ENCODE peak calls at places on chromosomes 6 and 20, in eight cellular contexts. One of them, this sample, is unnamed.

GRCh38 chr6:10420546-10421507 is 6.0 kb upstream of the TFAP2A start:
- DNase-seq in activated naive CD4-positive, alpha-beta T cell treated with anti-CD3 and anti-CD28 coated beads, Interleukin-2, amount 10 ng/mL, durations not matched to agents 7 days and 5 days: no peak
- DNase-seq in mesendoderm: peak
- DNase-seq in anterior cingulate cortex: no peak
- DNase-seq in effector memory CD4-positive, alpha-beta T cell: no peak
- DNase-seq in kidney epithelial cell: no peak
- DNase-seq in mucosa of gallbladder: no peak
- DNase-seq in activated CD4-positive, alpha-beta T cell treated with anti-CD3 and anti-CD28 coated beads, Interleukin-2, amount 50 U/mL, for 48 hours: no peak
- DNase-seq in this sample: no peak

GRCh38 chr6:31901953-31902643 is at the start of gene ZBTB12:
- DNase-seq in activated naive CD4-positive, alpha-beta T cell treated with anti-CD3 and anti-CD28 coated beads, Interleukin-2, amount 10 ng/mL, durations not matched to agents 7 days and 5 days: peak
- DNase-seq in mesendoderm: peak
- DNase-seq in anterior cingulate cortex: peak
- DNase-seq in effector memory CD4-positive, alpha-beta T cell: peak
- DNase-seq in kidney epithelial cell: peak
- DNase-seq in mucosa of gallbladder: peak
- DNase-seq in activated CD4-positive, alpha-beta T cell treated with anti-CD3 and anti-CD28 coated beads, Interleukin-2, amount 50 U/mL, for 48 hours: peak
- DNase-seq in this sample: peak

GRCh38 chr20:54098044-54098443 is 27.6 kb upstream of the BCAS1 start:
- DNase-seq in activated naive CD4-positive, alpha-beta T cell treated with anti-CD3 and anti-CD28 coated beads, Interleukin-2, amount 10 ng/mL, durations not matched to agents 7 days and 5 days: no peak
- DNase-seq in mesendoderm: no peak
- DNase-seq in anterior cingulate cortex: no peak
- DNase-seq in effector memory CD4-positive, alpha-beta T cell: no peak
- DNase-seq in kidney epithelial cell: no peak
- DNase-seq in mucosa of gallbladder: no peak
- DNase-seq in activated CD4-positive, alpha-beta T cell treated with anti-CD3 and anti-CD28 coated beads, Interleukin-2, amount 50 U/mL, for 48 hours: no peak
- DNase-seq in this sample: no peak

GRCh38 chr6:111843347-111844147 is 29.7 kb downstream of the FYN start:
- DNase-seq in activated naive CD4-positive, alpha-beta T cell treated with anti-CD3 and anti-CD28 coated beads, Interleukin-2, amount 10 ng/mL, durations not matched to agents 7 days and 5 days: peak
- DNase-seq in mesendoderm: no peak
- DNase-seq in anterior cingulate cortex: no peak
- DNase-seq in effector memory CD4-positive, alpha-beta T cell: peak
- DNase-seq in kidney epithelial cell: no peak
- DNase-seq in mucosa of gallbladder: no peak
- DNase-seq in activated CD4-positive, alpha-beta T cell treated with anti-CD3 and anti-CD28 coated beads, Interleukin-2, amount 50 U/mL, for 48 hours: peak
- DNase-seq in this sample: no peak

GRCh38 chr6:111793711-111794111 is 79.5 kb downstream of the FYN start:
- DNase-seq in activated naive CD4-positive, alpha-beta T cell treated with anti-CD3 and anti-CD28 coated beads, Interleukin-2, amount 10 ng/mL, durations not matched to agents 7 days and 5 days: peak
- DNase-seq in mesendoderm: no peak
- DNase-seq in anterior cingulate cortex: no peak
- DNase-seq in effector memory CD4-positive, alpha-beta T cell: peak
- DNase-seq in kidney epithelial cell: no peak
- DNase-seq in mucosa of gallbladder: no peak
- DNase-seq in activated CD4-positive, alpha-beta T cell treated with anti-CD3 and anti-CD28 coated beads, Interleukin-2, amount 50 U/mL, for 48 hours: peak
- DNase-seq in this sample: no peak

GRCh38 chr6:159819932-159820640 is 20.0 kb downstream of the PNLDC1 start:
- DNase-seq in activated naive CD4-positive, alpha-beta T cell treated with anti-CD3 and anti-CD28 coated beads, Interleukin-2, amount 10 ng/mL, durations not matched to agents 7 days and 5 days: peak
- DNase-seq in mesendoderm: no peak
- DNase-seq in anterior cingulate cortex: no peak
- DNase-seq in effector memory CD4-positive, alpha-beta T cell: peak
- DNase-seq in kidney epithelial cell: no peak
- DNase-seq in mucosa of gallbladder: no peak
- DNase-seq in activated CD4-positive, alpha-beta T cell treated with anti-CD3 and anti-CD28 coated beads, Interleukin-2, amount 50 U/mL, for 48 hours: peak
- DNase-seq in this sample: no peak

GRCh38 chr6:130693944-130694343 is 133.3 kb upstream of the SMLR1 start:
- DNase-seq in activated naive CD4-positive, alpha-beta T cell treated with anti-CD3 and anti-CD28 coated beads, Interleukin-2, amount 10 ng/mL, durations not matched to agents 7 days and 5 days: no peak
- DNase-seq in mesendoderm: no peak
- DNase-seq in anterior cingulate cortex: no peak
- DNase-seq in effector memory CD4-positive, alpha-beta T cell: no peak
- DNase-seq in kidney epithelial cell: no peak
- DNase-seq in mucosa of gallbladder: no peak
- DNase-seq in activated CD4-positive, alpha-beta T cell treated with anti-CD3 and anti-CD28 coated beads, Interleukin-2, amount 50 U/mL, for 48 hours: no peak
- DNase-seq in this sample: no peak

GRCh38 chr20:50341880-50342637 is 151.4 kb downstream of the CEBPB start:
- DNase-seq in activated naive CD4-positive, alpha-beta T cell treated with anti-CD3 and anti-CD28 coated beads, Interleukin-2, amount 10 ng/mL, durations not matched to agents 7 days and 5 days: peak
- DNase-seq in mesendoderm: no peak
- DNase-seq in anterior cingulate cortex: no peak
- DNase-seq in effector memory CD4-positive, alpha-beta T cell: no peak
- DNase-seq in kidney epithelial cell: no peak
- DNase-seq in mucosa of gallbladder: no peak
- DNase-seq in activated CD4-positive, alpha-beta T cell treated with anti-CD3 and anti-CD28 coated beads, Interleukin-2, amount 50 U/mL, for 48 hours: no peak
- DNase-seq in this sample: no peak

GRCh38 chr6:166910601-166911000 is 45.7 kb downstream of the RNASET2 start:
- DNase-seq in activated naive CD4-positive, alpha-beta T cell treated with anti-CD3 and anti-CD28 coated beads, Interleukin-2, amount 10 ng/mL, durations not matched to agents 7 days and 5 days: no peak
- DNase-seq in mesendoderm: no peak
- DNase-seq in anterior cingulate cortex: peak
- DNase-seq in effector memory CD4-positive, alpha-beta T cell: no peak
- DNase-seq in kidney epithelial cell: no peak
- DNase-seq in mucosa of gallbladder: no peak
- DNase-seq in activated CD4-positive, alpha-beta T cell treated with anti-CD3 and anti-CD28 coated beads, Interleukin-2, amount 50 U/mL, for 48 hours: peak
- DNase-seq in this sample: peak

GRCh38 chr6:37486440-37486839 is 13.3 kb downstream of the CCDC167 start:
- DNase-seq in activated naive CD4-positive, alpha-beta T cell treated with anti-CD3 and anti-CD28 coated beads, Interleukin-2, amount 10 ng/mL, durations not matched to agents 7 days and 5 days: no peak
- DNase-seq in mesendoderm: no peak
- DNase-seq in anterior cingulate cortex: no peak
- DNase-seq in effector memory CD4-positive, alpha-beta T cell: no peak
- DNase-seq in kidney epithelial cell: no peak
- DNase-seq in mucosa of gallbladder: no peak
- DNase-seq in activated CD4-positive, alpha-beta T cell treated with anti-CD3 and anti-CD28 coated beads, Interleukin-2, amount 50 U/mL, for 48 hours: no peak
- DNase-seq in this sample: no peak

GRCh38 chr6:46808806-46809205 is 15.6 kb downstream of the MEP1A start:
- DNase-seq in activated naive CD4-positive, alpha-beta T cell treated with anti-CD3 and anti-CD28 coated beads, Interleukin-2, amount 10 ng/mL, durations not matched to agents 7 days and 5 days: no peak
- DNase-seq in mesendoderm: no peak
- DNase-seq in anterior cingulate cortex: no peak
- DNase-seq in effector memory CD4-positive, alpha-beta T cell: no peak
- DNase-seq in kidney epithelial cell: no peak
- DNase-seq in mucosa of gallbladder: no peak
- DNase-seq in activated CD4-positive, alpha-beta T cell treated with anti-CD3 and anti-CD28 coated beads, Interleukin-2, amount 50 U/mL, for 48 hours: no peak
- DNase-seq in this sample: no peak

GRCh38 chr20:57966609-57967008 is 256.8 kb upstream of the PMEPA1 start:
- DNase-seq in activated naive CD4-positive, alpha-beta T cell treated with anti-CD3 and anti-CD28 coated beads, Interleukin-2, amount 10 ng/mL, durations not matched to agents 7 days and 5 days: no peak
- DNase-seq in mesendoderm: no peak
- DNase-seq in anterior cingulate cortex: no peak
- DNase-seq in effector memory CD4-positive, alpha-beta T cell: no peak
- DNase-seq in kidney epithelial cell: no peak
- DNase-seq in mucosa of gallbladder: no peak
- DNase-seq in activated CD4-positive, alpha-beta T cell treated with anti-CD3 and anti-CD28 coated beads, Interleukin-2, amount 50 U/mL, for 48 hours: no peak
- DNase-seq in this sample: no peak

GRCh38 chr20:17759449-17759848 is 59.7 kb downstream of the BANF2 start:
- DNase-seq in activated naive CD4-positive, alpha-beta T cell treated with anti-CD3 and anti-CD28 coated beads, Interleukin-2, amount 10 ng/mL, durations not matched to agents 7 days and 5 days: no peak
- DNase-seq in mesendoderm: no peak
- DNase-seq in anterior cingulate cortex: no peak
- DNase-seq in effector memory CD4-positive, alpha-beta T cell: no peak
- DNase-seq in kidney epithelial cell: no peak
- DNase-seq in mucosa of gallbladder: peak
- DNase-seq in activated CD4-positive, alpha-beta T cell treated with anti-CD3 and anti-CD28 coated beads, Interleukin-2, amount 50 U/mL, for 48 hours: no peak
- DNase-seq in this sample: no peak

GRCh38 chr20:35369804-35370203 is 42.0 kb downstream of the UQCC1 start:
- DNase-seq in activated naive CD4-positive, alpha-beta T cell treated with anti-CD3 and anti-CD28 coated beads, Interleukin-2, amount 10 ng/mL, durations not matched to agents 7 days and 5 days: no peak
- DNase-seq in mesendoderm: peak
- DNase-seq in anterior cingulate cortex: no peak
- DNase-seq in effector memory CD4-positive, alpha-beta T cell: no peak
- DNase-seq in kidney epithelial cell: peak
- DNase-seq in mucosa of gallbladder: no peak
- DNase-seq in activated CD4-positive, alpha-beta T cell treated with anti-CD3 and anti-CD28 coated beads, Interleukin-2, amount 50 U/mL, for 48 hours: no peak
- DNase-seq in this sample: no peak

GRCh38 chr6:166058064-166058739 is 109.4 kb downstream of the TBXT start:
- DNase-seq in activated naive CD4-positive, alpha-beta T cell treated with anti-CD3 and anti-CD28 coated beads, Interleukin-2, amount 10 ng/mL, durations not matched to agents 7 days and 5 days: no peak
- DNase-seq in mesendoderm: peak
- DNase-seq in anterior cingulate cortex: peak
- DNase-seq in effector memory CD4-positive, alpha-beta T cell: no peak
- DNase-seq in kidney epithelial cell: no peak
- DNase-seq in mucosa of gallbladder: peak
- DNase-seq in activated CD4-positive, alpha-beta T cell treated with anti-CD3 and anti-CD28 coated beads, Interleukin-2, amount 50 U/mL, for 48 hours: no peak
- DNase-seq in this sample: peak

GRCh38 chr6:112235956-112236355 is 18.4 kb downstream of the LAMA4 start:
- DNase-seq in activated naive CD4-positive, alpha-beta T cell treated with anti-CD3 and anti-CD28 coated beads, Interleukin-2, amount 10 ng/mL, durations not matched to agents 7 days and 5 days: peak
- DNase-seq in mesendoderm: no peak
- DNase-seq in anterior cingulate cortex: no peak
- DNase-seq in effector memory CD4-positive, alpha-beta T cell: no peak
- DNase-seq in kidney epithelial cell: no peak
- DNase-seq in mucosa of gallbladder: no peak
- DNase-seq in activated CD4-positive, alpha-beta T cell treated with anti-CD3 and anti-CD28 coated beads, Interleukin-2, amount 50 U/mL, for 48 hours: peak
- DNase-seq in this sample: no peak

GRCh38 chr6:37314803-37315515 is 38.8 kb upstream of the RNF8 start:
- DNase-seq in activated naive CD4-positive, alpha-beta T cell treated with anti-CD3 and anti-CD28 coated beads, Interleukin-2, amount 10 ng/mL, durations not matched to agents 7 days and 5 days: peak
- DNase-seq in mesendoderm: peak
- DNase-seq in anterior cingulate cortex: peak
- DNase-seq in effector memory CD4-positive, alpha-beta T cell: no peak
- DNase-seq in kidney epithelial cell: no peak
- DNase-seq in mucosa of gallbladder: no peak
- DNase-seq in activated CD4-positive, alpha-beta T cell treated with anti-CD3 and anti-CD28 coated beads, Interleukin-2, amount 50 U/mL, for 48 hours: peak
- DNase-seq in this sample: no peak

GRCh38 chr20:8132015-8132631 is at the start of gene PLCB1:
- DNase-seq in activated naive CD4-positive, alpha-beta T cell treated with anti-CD3 and anti-CD28 coated beads, Interleukin-2, amount 10 ng/mL, durations not matched to agents 7 days and 5 days: peak
- DNase-seq in mesendoderm: peak
- DNase-seq in anterior cingulate cortex: peak
- DNase-seq in effector memory CD4-positive, alpha-beta T cell: peak
- DNase-seq in kidney epithelial cell: no peak
- DNase-seq in mucosa of gallbladder: peak
- DNase-seq in activated CD4-positive, alpha-beta T cell treated with anti-CD3 and anti-CD28 coated beads, Interleukin-2, amount 50 U/mL, for 48 hours: peak
- DNase-seq in this sample: peak

GRCh38 chr20:20017001-20017851 is at the start of gene NAA20:
- DNase-seq in activated naive CD4-positive, alpha-beta T cell treated with anti-CD3 and anti-CD28 coated beads, Interleukin-2, amount 10 ng/mL, durations not matched to agents 7 days and 5 days: peak
- DNase-seq in mesendoderm: peak
- DNase-seq in anterior cingulate cortex: peak
- DNase-seq in effector memory CD4-positive, alpha-beta T cell: peak
- DNase-seq in kidney epithelial cell: peak
- DNase-seq in mucosa of gallbladder: peak
- DNase-seq in activated CD4-positive, alpha-beta T cell treated with anti-CD3 and anti-CD28 coated beads, Interleukin-2, amount 50 U/mL, for 48 hours: peak
- DNase-seq in this sample: peak

GRCh38 chr20:33442136-33443005 is 1.2 kb downstream of the SNTA1 start:
- DNase-seq in activated naive CD4-positive, alpha-beta T cell treated with anti-CD3 and anti-CD28 coated beads, Interleukin-2, amount 10 ng/mL, durations not matched to agents 7 days and 5 days: peak
- DNase-seq in mesendoderm: no peak
- DNase-seq in anterior cingulate cortex: no peak
- DNase-seq in effector memory CD4-positive, alpha-beta T cell: no peak
- DNase-seq in kidney epithelial cell: no peak
- DNase-seq in mucosa of gallbladder: no peak
- DNase-seq in activated CD4-positive, alpha-beta T cell treated with anti-CD3 and anti-CD28 coated beads, Interleukin-2, amount 50 U/mL, for 48 hours: no peak
- DNase-seq in this sample: no peak

GRCh38 chr6:89368107-89368506 is 15.6 kb upstream of the UBE2J1 start:
- DNase-seq in activated naive CD4-positive, alpha-beta T cell treated with anti-CD3 and anti-CD28 coated beads, Interleukin-2, amount 10 ng/mL, durations not matched to agents 7 days and 5 days: peak
- DNase-seq in mesendoderm: peak
- DNase-seq in anterior cingulate cortex: peak
- DNase-seq in effector memory CD4-positive, alpha-beta T cell: peak
- DNase-seq in kidney epithelial cell: no peak
- DNase-seq in mucosa of gallbladder: peak
- DNase-seq in activated CD4-positive, alpha-beta T cell treated with anti-CD3 and anti-CD28 coated beads, Interleukin-2, amount 50 U/mL, for 48 hours: peak
- DNase-seq in this sample: peak

GRCh38 chr6:223763-224162 is 68.5 kb upstream of the DUSP22 start:
- DNase-seq in activated naive CD4-positive, alpha-beta T cell treated with anti-CD3 and anti-CD28 coated beads, Interleukin-2, amount 10 ng/mL, durations not matched to agents 7 days and 5 days: no peak
- DNase-seq in mesendoderm: no peak
- DNase-seq in anterior cingulate cortex: no peak
- DNase-seq in effector memory CD4-positive, alpha-beta T cell: no peak
- DNase-seq in kidney epithelial cell: peak
- DNase-seq in mucosa of gallbladder: no peak
- DNase-seq in activated CD4-positive, alpha-beta T cell treated with anti-CD3 and anti-CD28 coated beads, Interleukin-2, amount 50 U/mL, for 48 hours: peak
- DNase-seq in this sample: no peak

GRCh38 chr20:38303908-38304379 is at the start of gene BPI:
- DNase-seq in activated naive CD4-positive, alpha-beta T cell treated with anti-CD3 and anti-CD28 coated beads, Interleukin-2, amount 10 ng/mL, durations not matched to agents 7 days and 5 days: no peak
- DNase-seq in mesendoderm: no peak
- DNase-seq in anterior cingulate cortex: peak
- DNase-seq in effector memory CD4-positive, alpha-beta T cell: no peak
- DNase-seq in kidney epithelial cell: no peak
- DNase-seq in mucosa of gallbladder: peak
- DNase-seq in activated CD4-positive, alpha-beta T cell treated with anti-CD3 and anti-CD28 coated beads, Interleukin-2, amount 50 U/mL, for 48 hours: peak
- DNase-seq in this sample: no peak

GRCh38 chr20:44810061-44810390 is 320 bp downstream of the RIMS4 start:
- DNase-seq in activated naive CD4-positive, alpha-beta T cell treated with anti-CD3 and anti-CD28 coated beads, Interleukin-2, amount 10 ng/mL, durations not matched to agents 7 days and 5 days: no peak
- DNase-seq in mesendoderm: peak
- DNase-seq in anterior cingulate cortex: no peak
- DNase-seq in effector memory CD4-positive, alpha-beta T cell: no peak
- DNase-seq in kidney epithelial cell: no peak
- DNase-seq in mucosa of gallbladder: no peak
- DNase-seq in activated CD4-positive, alpha-beta T cell treated with anti-CD3 and anti-CD28 coated beads, Interleukin-2, amount 50 U/mL, for 48 hours: no peak
- DNase-seq in this sample: no peak

GRCh38 chr20:37288091-37288490 is 1.4 kb upstream of the MANBAL start:
- DNase-seq in activated naive CD4-positive, alpha-beta T cell treated with anti-CD3 and anti-CD28 coated beads, Interleukin-2, amount 10 ng/mL, durations not matched to agents 7 days and 5 days: no peak
- DNase-seq in mesendoderm: no peak
- DNase-seq in anterior cingulate cortex: no peak
- DNase-seq in effector memory CD4-positive, alpha-beta T cell: no peak
- DNase-seq in kidney epithelial cell: no peak
- DNase-seq in mucosa of gallbladder: no peak
- DNase-seq in activated CD4-positive, alpha-beta T cell treated with anti-CD3 and anti-CD28 coated beads, Interleukin-2, amount 50 U/mL, for 48 hours: no peak
- DNase-seq in this sample: no peak

GRCh38 chr6:33721529-33721928 is 10.0 kb upstream of the UQCC2 start:
- DNase-seq in activated naive CD4-positive, alpha-beta T cell treated with anti-CD3 and anti-CD28 coated beads, Interleukin-2, amount 10 ng/mL, durations not matched to agents 7 days and 5 days: no peak
- DNase-seq in mesendoderm: no peak
- DNase-seq in anterior cingulate cortex: no peak
- DNase-seq in effector memory CD4-positive, alpha-beta T cell: no peak
- DNase-seq in kidney epithelial cell: no peak
- DNase-seq in mucosa of gallbladder: no peak
- DNase-seq in activated CD4-positive, alpha-beta T cell treated with anti-CD3 and anti-CD28 coated beads, Interleukin-2, amount 50 U/mL, for 48 hours: no peak
- DNase-seq in this sample: no peak

GRCh38 chr6:85747654-85748053 is 105.0 kb upstream of the SYNCRIP start:
- DNase-seq in activated naive CD4-positive, alpha-beta T cell treated with anti-CD3 and anti-CD28 coated beads, Interleukin-2, amount 10 ng/mL, durations not matched to agents 7 days and 5 days: no peak
- DNase-seq in mesendoderm: no peak
- DNase-seq in anterior cingulate cortex: no peak
- DNase-seq in effector memory CD4-positive, alpha-beta T cell: no peak
- DNase-seq in kidney epithelial cell: no peak
- DNase-seq in mucosa of gallbladder: no peak
- DNase-seq in activated CD4-positive, alpha-beta T cell treated with anti-CD3 and anti-CD28 coated beads, Interleukin-2, amount 50 U/mL, for 48 hours: no peak
- DNase-seq in this sample: no peak

GRCh38 chr6:166944666-166945256 is 11.6 kb downstream of the RNASET2 start:
- DNase-seq in activated naive CD4-positive, alpha-beta T cell treated with anti-CD3 and anti-CD28 coated beads, Interleukin-2, amount 10 ng/mL, durations not matched to agents 7 days and 5 days: no peak
- DNase-seq in mesendoderm: no peak
- DNase-seq in anterior cingulate cortex: no peak
- DNase-seq in effector memory CD4-positive, alpha-beta T cell: no peak
- DNase-seq in kidney epithelial cell: no peak
- DNase-seq in mucosa of gallbladder: no peak
- DNase-seq in activated CD4-positive, alpha-beta T cell treated with anti-CD3 and anti-CD28 coated beads, Interleukin-2, amount 50 U/mL, for 48 hours: no peak
- DNase-seq in this sample: no peak

GRCh38 chr6:166672624-166673165 is 45.6 kb upstream of the RPS6KA2 start:
- DNase-seq in activated naive CD4-positive, alpha-beta T cell treated with anti-CD3 and anti-CD28 coated beads, Interleukin-2, amount 10 ng/mL, durations not matched to agents 7 days and 5 days: no peak
- DNase-seq in mesendoderm: no peak
- DNase-seq in anterior cingulate cortex: no peak
- DNase-seq in effector memory CD4-positive, alpha-beta T cell: no peak
- DNase-seq in kidney epithelial cell: no peak
- DNase-seq in mucosa of gallbladder: no peak
- DNase-seq in activated CD4-positive, alpha-beta T cell treated with anti-CD3 and anti-CD28 coated beads, Interleukin-2, amount 50 U/mL, for 48 hours: no peak
- DNase-seq in this sample: no peak

GRCh38 chr6:25302677-25303128 is 23.5 kb downstream of the CARMIL1 start:
- DNase-seq in activated naive CD4-positive, alpha-beta T cell treated with anti-CD3 and anti-CD28 coated beads, Interleukin-2, amount 10 ng/mL, durations not matched to agents 7 days and 5 days: no peak
- DNase-seq in mesendoderm: no peak
- DNase-seq in anterior cingulate cortex: no peak
- DNase-seq in effector memory CD4-positive, alpha-beta T cell: no peak
- DNase-seq in kidney epithelial cell: no peak
- DNase-seq in mucosa of gallbladder: no peak
- DNase-seq in activated CD4-positive, alpha-beta T cell treated with anti-CD3 and anti-CD28 coated beads, Interleukin-2, amount 50 U/mL, for 48 hours: no peak
- DNase-seq in this sample: no peak

GRCh38 chr20:18224968-18225568 is 63.3 kb upstream of the ZNF133 start:
- DNase-seq in activated naive CD4-positive, alpha-beta T cell treated with anti-CD3 and anti-CD28 coated beads, Interleukin-2, amount 10 ng/mL, durations not matched to agents 7 days and 5 days: no peak
- DNase-seq in mesendoderm: peak
- DNase-seq in anterior cingulate cortex: peak
- DNase-seq in effector memory CD4-positive, alpha-beta T cell: no peak
- DNase-seq in kidney epithelial cell: peak
- DNase-seq in mucosa of gallbladder: peak
- DNase-seq in activated CD4-positive, alpha-beta T cell treated with anti-CD3 and anti-CD28 coated beads, Interleukin-2, amount 50 U/mL, for 48 hours: no peak
- DNase-seq in this sample: peak